ENCODE peak calls at places on chromosomes 1 and 21, in five cellular contexts. R, V, S, G and P are unnamed samples.

GRCh38 chr1:20233394-20233793 is 47.1 kb upstream of the PLA2G2C start:
- DNase-seq in G (no peak), S (no peak), V (peak; percentile 46), R (no peak), P (no peak)

GRCh38 chr1:179146916-179147315 is 65.0 kb downstream of the TOR3A start:
- DNase-seq in G (no peak), S (no peak), V (no peak), R (no peak), P (no peak)

GRCh38 chr1:201499795-201500669 is 6.9 kb downstream of the CSRP1 start:
- DNase-seq in V (no peak), G (peak; percentile 85), S (no peak), R (no peak), P (peak; percentile 88)

GRCh38 chr1:159009704-159010361 is at the start of gene IFI16:
- DNase-seq in R (no peak), G (no peak), S (no peak), V (peak; percentile 53), P (no peak)

GRCh38 chr1:172375227-172375631 is 45.3 kb upstream of the C1orf105 start:
- DNase-seq in V (no peak), G (no peak), R (no peak), S (no peak), P (no peak)

GRCh38 chr1:211698161-211699026 is 23.0 kb upstream of the NEK2 start:
- DNase-seq in R (peak; percentile 56), G (peak; percentile 80), S (peak; percentile 66), V (peak; percentile 86), P (peak; percentile 88)

GRCh38 chr1:77218477-77219165 is 609 bp downstream of the PIGK start:
- DNase-seq in R (no peak), V (no peak), G (no peak), S (no peak), P (no peak)

GRCh38 chr1:59026472-59026948 is 242.7 kb upstream of the JUN start:
- DNase-seq in R (no peak), V (no peak), G (no peak), S (no peak), P (no peak)

GRCh38 chr1:117670996-117671780 is 65.3 kb downstream of the TENT5C start:
- DNase-seq in S (no peak), G (no peak), R (no peak), V (no peak), P (no peak)

GRCh38 chr1:101298663-101299062 is 61.8 kb downstream of the S1PR1 start:
- DNase-seq in G (no peak), S (no peak), R (no peak), V (no peak), P (no peak)

GRCh38 chr21:36194024-36194423 is 37.4 kb downstream of the DOP1B start:
- DNase-seq in G (no peak), S (no peak), R (no peak), V (no peak), P (no peak)

GRCh38 chr1:185987611-185988441 is 253.6 kb downstream of the HMCN1 start:
- DNase-seq in S (no peak), V (no peak), R (no peak), G (no peak), P (no peak)

GRCh38 chr1:27607239-27607804 is 3.4 kb upstream of the AHDC1 start:
- DNase-seq in V (no peak), R (no peak), G (no peak), S (no peak), P (no peak)

GRCh38 chr1:46490603-46491499 is 1.2 kb downstream of the DMBX1 start:
- DNase-seq in R (no peak), G (no peak), S (no peak), V (no peak), P (no peak)

GRCh38 chr1:64405833-64406232 is 64.1 kb upstream of the CACHD1 start:
- DNase-seq in G (no peak), S (no peak), V (no peak), R (no peak), P (no peak)

GRCh38 chr21:35801388-35801787 is 258.9 kb downstream of the SETD4 start:
- DNase-seq in R (no peak), G (no peak), V (no peak), S (no peak), P (no peak)